ENCODE peak calls at places on chromosomes 11 and 22, in seven cellular contexts. S is lower leg skin; L is NAMALWA; T is H54; K is natural killer cell treated with Interleukin-12 subunit alpha and Interleukin-12 subunit beta and Interleukin-15 and Interleukin-18, amount 100 ng/mL, for 72 hours; P is CD8-positive, alpha-beta T cell; W is germinal center. M is an unnamed sample.

GRCh38 chr11:2846056-2846455 is 39.5 kb downstream of the CDKN1C start:
- DNase-seq in T (peak; percentile 50), L (no peak), S (no peak), P (no peak), W (no peak), K (no peak), M (no peak)

GRCh38 chr11:33633251-33634003 is 67.2 kb downstream of the C11orf91 start:
- DNase-seq in T (peak; percentile 45), K (no peak), W (no peak), L (no peak), P (no peak), S (no peak), M (peak; percentile 81)

GRCh38 chr11:45859661-45860140 is 12.4 kb downstream of the CRY2 start:
- DNase-seq in K (no peak), T (peak; percentile 88), L (no peak), W (no peak), P (no peak), S (peak; percentile 90), M (no peak)

GRCh38 chr11:72238492-72239295 is 5.3 kb downstream of the PHOX2A start:
- DNase-seq in K (no peak), W (no peak), P (no peak), S (no peak), T (no peak), L (no peak), M (no peak)

GRCh38 chr11:47983464-47984397 is 3.4 kb downstream of the PTPRJ start:
- DNase-seq in L (no peak), W (no peak), P (no peak), T (no peak), K (no peak), S (no peak), M (no peak)

GRCh38 chr11:119486691-119487259 is 63.8 kb upstream of the THY1 start:
- DNase-seq in L (no peak), S (no peak), W (no peak), K (no peak), P (no peak), T (no peak), M (no peak)

GRCh38 chr11:1300569-1301187 is 8.8 kb downstream of the TOLLIP start:
- DNase-seq in T (no peak), P (no peak), L (no peak), W (no peak), S (no peak), K (no peak), M (no peak)

GRCh38 chr22:45006873-45007246 is 2.9 kb downstream of the PHF21B start:
- DNase-seq in T (no peak), W (no peak), L (no peak), P (no peak), K (no peak), S (no peak), M (no peak)

GRCh38 chr11:28242596-28242995 is 134.4 kb downstream of the METTL15 start:
- DNase-seq in L (no peak), W (no peak), S (no peak), T (no peak), K (no peak), P (no peak), M (no peak)

GRCh38 chr11:8809185-8809584 is 101.8 kb upstream of the AKIP1 start:
- DNase-seq in K (no peak), T (no peak), S (no peak), P (no peak), W (no peak), L (no peak), M (no peak)

GRCh38 chr22:49862408-49862776 is 8.7 kb downstream of the ZBED4 start:
- DNase-seq in S (no peak), K (no peak), L (no peak), W (no peak), P (no peak), T (no peak), M (no peak)

GRCh38 chr11:75380716-75381420 is 18.4 kb upstream of the RPS3 start:
- DNase-seq in T (no peak), P (no peak), L (no peak), W (no peak), S (peak; percentile 41), K (no peak), M (no peak)

GRCh38 chr22:20319745-20320658 is at the start of gene DGCR6L:
- DNase-seq in T (peak; percentile 67), K (peak; percentile 98), S (peak; percentile 92), P (peak; percentile 91), W (peak; percentile 97), L (peak; percentile 94), M (peak; percentile 83)

GRCh38 chr11:110928373-110928772 is 216.1 kb upstream of the ARHGAP20 start:
- DNase-seq in P (no peak), L (no peak), W (no peak), S (no peak), T (no peak), K (no peak), M (no peak)

GRCh38 chr11:74685905-74686304 is 45.3 kb downstream of the CHRDL2 start:
- DNase-seq in W (no peak), T (no peak), L (no peak), K (no peak), P (no peak), S (peak; percentile 36), M (no peak)

GRCh38 chr11:75719639-75720239 is 2.1 kb downstream of the MOGAT2 start:
- DNase-seq in S (no peak), W (no peak), L (no peak), T (no peak), P (no peak), K (no peak), M (no peak)

GRCh38 chr11:39668640-39669039 is 1790.8 kb downstream of the LRRC4C start:
- DNase-seq in L (no peak), W (no peak), S (no peak), K (no peak), T (no peak), P (no peak), M (no peak)

GRCh38 chr11:104798794-104799193 is 99.5 kb downstream of the CASP12 start:
- DNase-seq in P (no peak), L (peak; percentile 30), W (peak; percentile 3), S (no peak), K (no peak), T (no peak), M (no peak)

GRCh38 chr11:19076744-19077589 is 16.4 kb upstream of the MRGPRX2 start:
- DNase-seq in T (no peak), S (peak; percentile 51), P (peak; percentile 20), K (no peak), W (peak; percentile 60), L (peak; percentile 73), M (peak; percentile 5)

GRCh38 chr11:10856689-10857603 is 907 bp downstream of the ZBED5 start:
- DNase-seq in K (peak; percentile 62), T (peak; percentile 20), P (no peak), L (peak; percentile 50), W (peak; percentile 12), S (peak; percentile 45), M (peak; percentile 62)

GRCh38 chr11:17599460-17599925 is 52.4 kb downstream of the OTOG start:
- DNase-seq in L (no peak), S (peak; percentile 11), K (no peak), T (no peak), P (no peak), W (no peak), M (no peak)

GRCh38 chr22:21018314-21018713 is 3.3 kb downstream of the P2RX6 start:
- DNase-seq in W (no peak), S (no peak), T (no peak), L (no peak), P (no peak), K (no peak), M (no peak)

GRCh38 chr11:21897203-21897602 is 295.7 kb upstream of the ANO5 start:
- DNase-seq in P (no peak), W (no peak), K (no peak), L (no peak), T (no peak), S (no peak), M (no peak)

GRCh38 chr11:62324738-62325556 is 12.3 kb upstream of the ASRGL1 start:
- DNase-seq in W (peak; percentile 50), S (peak; percentile 19), P (no peak), T (peak; percentile 50), L (peak; percentile 77), K (peak; percentile 69), M (no peak)

GRCh38 chr11:33665666-33666065 is 35.0 kb downstream of the C11orf91 start:
- DNase-seq in P (no peak), K (no peak), S (no peak), W (no peak), T (no peak), L (no peak), M (no peak)

GRCh38 chr11:83924987-83925542 is 638.9 kb upstream of the CCDC90B start:
- DNase-seq in W (no peak), S (no peak), K (no peak), P (no peak), T (no peak), L (no peak), M (no peak)

GRCh38 chr22:28424427-28425080 is 255.1 kb downstream of the TTC28 start:
- DNase-seq in S (no peak), T (no peak), L (no peak), P (no peak), W (no peak), K (no peak), M (no peak)

GRCh38 chr11:70942593-70942992 is 309.8 kb downstream of the SHANK2 start:
- DNase-seq in K (no peak), T (no peak), S (no peak), W (no peak), L (peak; percentile 53), P (no peak), M (no peak)

GRCh38 chr22:46571642-46572250 is 34.3 kb upstream of the CELSR1 start:
- DNase-seq in T (no peak), K (no peak), P (no peak), L (no peak), W (no peak), S (no peak), M (no peak)

GRCh38 chr22:26529345-26529744 is 17.1 kb upstream of the TFIP11 start:
- DNase-seq in L (no peak), T (no peak), W (no peak), P (no peak), K (no peak), S (no peak), M (no peak)

GRCh38 chr11:131807876-131808275 is 437.5 kb downstream of the NTM start:
- DNase-seq in L (no peak), K (no peak), W (no peak), P (no peak), S (no peak), T (no peak), M (no peak)

GRCh38 chr11:119144825-119145476 is 3.9 kb upstream of the ABCG4 start:
- DNase-seq in T (peak; percentile 83), W (peak; percentile 67), L (peak; percentile 79), S (peak; percentile 45), K (no peak), P (no peak), M (peak; percentile 44)

GRCh38 chr11:45079943-45080719 is 66.3 kb upstream of the PRDM11 start:
- DNase-seq in W (peak; percentile 68), K (peak; percentile 84), S (no peak), L (peak; percentile 57), P (no peak), T (no peak), M (no peak)

M was measured in SW 1271.